ENCODE peak calls at places on chromosomes 2 and 18, in six cellular contexts. M is LHCN-M2, P is GM20000, W is neural crest cell, X is colonic mucosa, F is AG08395. D is an unnamed sample.
A peak's percentile ranks its signal among the peaks of the same experiment; 100 is the strongest.

GRCh38 chr2:20444993-20445910 is 1.6 kb upstream of the RHOB start:
- DNase-seq in M (no peak), P (no peak), W (no peak), X (no peak), F (no peak), D (no peak)

GRCh38 chr2:85216051-85216431 is 82.8 kb downstream of the TCF7L1 start:
- DNase-seq in M (no peak), P (no peak), W (peak; percentile 22), X (no peak), F (no peak), D (no peak)

GRCh38 chr2:118970396-118971135 is 28.6 kb downstream of the MARCO start:
- DNase-seq in M (no peak), P (no peak), W (no peak), X (no peak), F (no peak), D (no peak)

GRCh38 chr2:238938460-238939055 is 90.7 kb downstream of the TWIST2 start:
- DNase-seq in M (no peak), P (no peak), W (no peak), X (peak; percentile 66), F (peak; percentile 98), D (no peak)

GRCh38 chr2:136006658-136007057 is 21.2 kb upstream of the DARS1 start:
- DNase-seq in M (peak; percentile 53), P (no peak), W (no peak), X (no peak), F (no peak), D (no peak)

GRCh38 chr2:200159366-200159720 is 147.2 kb upstream of the SPATS2L start:
- DNase-seq in M (no peak), P (no peak), W (no peak), X (no peak), F (peak; percentile 12), D (no peak)

GRCh38 chr2:67240507-67240906 is 156.6 kb upstream of the ETAA1 start:
- DNase-seq in M (no peak), P (no peak), W (no peak), X (no peak), F (no peak), D (no peak)

GRCh38 chr2:68737717-68738116 is 3.1 kb downstream of the ARHGAP25 start:
- DNase-seq in M (no peak), P (peak; percentile 50), W (no peak), X (peak; percentile 30), F (no peak), D (no peak)

GRCh38 chr2:144402282-144402681 is 117.6 kb downstream of the ZEB2 start:
- DNase-seq in M (peak; percentile 90), P (no peak), W (no peak), X (no peak), F (peak; percentile 10), D (no peak)

GRCh38 chr2:202196727-202197126 is 41.7 kb downstream of the SUMO1 start:
- DNase-seq in M (no peak), P (no peak), W (no peak), X (no peak), F (no peak), D (no peak)

GRCh38 chr2:179850188-179850587 is 11.2 kb downstream of the ZNF385B start:
- DNase-seq in M (peak; percentile 53), P (no peak), W (no peak), X (no peak), F (peak; percentile 45), D (no peak)

GRCh38 chr2:74558284-74559230 is 4.0 kb downstream of the DOK1 start:
- DNase-seq in M (no peak), P (no peak), W (no peak), X (no peak), F (no peak), D (no peak)

GRCh38 chr18:75859533-75859932 is 432.0 kb upstream of the SMIM21 start:
- DNase-seq in M (no peak), P (no peak), W (no peak), X (no peak), F (no peak), D (no peak)

GRCh38 chr2:11103984-11104793 is 51.1 kb upstream of the SLC66A3 start:
- DNase-seq in M (no peak), P (peak; percentile 57), W (no peak), X (no peak), F (no peak), D (no peak)

GRCh38 chr2:224195954-224196571 is 157.0 kb upstream of the SERPINE2 start:
- DNase-seq in M (peak; percentile 43), P (no peak), W (peak; percentile 35), X (peak; percentile 25), F (no peak), D (no peak)

GRCh38 chr18:79629249-79629558 is 50.4 kb upstream of the CTDP1 start:
- DNase-seq in M (no peak), P (no peak), W (no peak), X (no peak), F (no peak), D (no peak)

GRCh38 chr18:23380001-23380550 is 73.0 kb upstream of the RIOK3 start:
- DNase-seq in M (no peak), P (no peak), W (no peak), X (no peak), F (no peak), D (peak; percentile 33)

GRCh38 chr18:63476666-63477065 is at the start of gene SERPINB5:
- DNase-seq in M (no peak), P (no peak), W (no peak), X (peak; percentile 89), F (no peak), D (no peak)

GRCh38 chr18:12278765-12279682 is 24.9 kb downstream of the CIDEA start:
- DNase-seq in M (peak; percentile 95), P (no peak), W (peak; percentile 33), X (peak; percentile 53), F (peak; percentile 94), D (peak; percentile 89)

GRCh38 chr2:241941691-241942301 is 72.3 kb downstream of the RTP5 start:
- DNase-seq in M (no peak), P (no peak), W (no peak), X (no peak), F (no peak), D (no peak)

GRCh38 chr2:12014088-12014960 is 267.9 kb downstream of the LPIN1 start:
- DNase-seq in M (peak; percentile 98), P (no peak), W (no peak), X (no peak), F (peak; percentile 84), D (no peak)

GRCh38 chr18:79614211-79615028 is 65.2 kb upstream of the CTDP1 start:
- DNase-seq in M (no peak), P (no peak), W (no peak), X (no peak), F (no peak), D (no peak)

GRCh38 chr2:98869272-98869641 is 66.8 kb downstream of the CRACDL start:
- DNase-seq in M (no peak), P (no peak), W (no peak), X (peak; percentile 90), F (no peak), D (no peak)

GRCh38 chr2:232876071-232876977 is 6.3 kb downstream of the SNORC start:
- DNase-seq in M (no peak), P (peak; percentile 72), W (no peak), X (peak; percentile 56), F (peak; percentile 32), D (no peak)

GRCh38 chr2:200747668-200748618 is 63.8 kb upstream of the BZW1 start:
- DNase-seq in M (peak; percentile 84), P (no peak), W (no peak), X (peak; percentile 43), F (peak; percentile 37), D (no peak)

GRCh38 chr2:65545818-65546217 is 113.4 kb upstream of the SPRED2 start:
- DNase-seq in M (peak; percentile 72), P (no peak), W (no peak), X (no peak), F (peak; percentile 57), D (peak; percentile 11)

GRCh38 chr2:222548997-222549396 is 106.9 kb downstream of the FARSB start:
- DNase-seq in M (no peak), P (no peak), W (peak; percentile 18), X (no peak), F (peak; percentile 16), D (no peak)

GRCh38 chr2:230925443-230925878 is 419 bp upstream of the GPR55 start:
- DNase-seq in M (no peak), P (peak; percentile 51), W (no peak), X (no peak), F (no peak), D (no peak)

GRCh38 chr18:58998421-58999203 is 133.9 kb downstream of the ZNF532 start:
- DNase-seq in M (peak; percentile 78), P (peak; percentile 32), W (no peak), X (no peak), F (peak; percentile 64), D (no peak)

GRCh38 chr18:58398648-58399398 is 230.1 kb downstream of the ALPK2 start:
- DNase-seq in M (no peak), P (no peak), W (no peak), X (peak; percentile 47), F (no peak), D (no peak)